ENCODE peak calls at places on chromosomes 5 and 9, in six cellular contexts. J, V, O, H, P and B are unnamed samples.

GRCh38 chr5:141373673-141374317 is at the start of gene PCDHGA6:
- DNase-seq in O (no peak), P (no peak), J (no peak), H (no peak), V (no peak), B (no peak)

GRCh38 chr5:78591227-78591626 is 57.3 kb downstream of the LHFPL2 start:
- DNase-seq in H (no peak), V (no peak), J (peak; percentile 54), P (no peak), O (no peak), B (no peak)

GRCh38 chr5:89878140-89878570 is 531.4 kb downstream of the CETN3 start:
- DNase-seq in J (peak; percentile 6), O (no peak), V (peak; percentile 7), H (no peak), P (no peak), B (no peak)

GRCh38 chr9:14399736-14400657 is 86.1 kb upstream of the NFIB start:
- DNase-seq in H (no peak), O (no peak), P (no peak), J (no peak), V (no peak), B (no peak)

GRCh38 chr5:136166909-136167308 is 26.1 kb downstream of the SMIM32 start:
- DNase-seq in O (no peak), V (no peak), J (no peak), P (no peak), H (peak; percentile 21), B (no peak)

GRCh38 chr5:37619353-37619752 is 220.5 kb downstream of the GDNF start:
- DNase-seq in H (no peak), O (no peak), J (no peak), V (no peak), P (no peak), B (no peak)

GRCh38 chr5:178385472-178385853 is 152.9 kb upstream of the PHYKPL start:
- DNase-seq in P (no peak), V (no peak), H (no peak), O (no peak), J (no peak), B (no peak)

GRCh38 chr9:77856615-77857014 is 175.0 kb downstream of the GNAQ start:
- DNase-seq in P (no peak), O (no peak), H (no peak), J (no peak), V (no peak), B (no peak)

GRCh38 chr5:27821681-27822080 is 783.3 kb upstream of the CDH9 start:
- DNase-seq in P (no peak), O (no peak), H (no peak), V (no peak), J (no peak), B (no peak)

GRCh38 chr9:94639045-94639995 is at the start of gene FBP1:
- DNase-seq in V (no peak), J (no peak), O (no peak), P (peak; percentile 42), H (no peak), B (peak; percentile 33)

GRCh38 chr5:34586117-34586885 is 69.8 kb upstream of the RAI14 start:
- DNase-seq in J (peak; percentile 73), V (peak; percentile 33), O (no peak), H (no peak), P (no peak), B (no peak)

GRCh38 chr5:73948720-73949119 is 322.7 kb downstream of the ARHGEF28 start:
- DNase-seq in P (no peak), O (no peak), V (no peak), J (no peak), H (no peak), B (no peak)

GRCh38 chr5:172180936-172181335 is 7.1 kb downstream of the STK10 start:
- DNase-seq in O (no peak), J (no peak), H (no peak), P (no peak), V (no peak), B (no peak)

GRCh38 chr5:176877793-176878331 is 21.3 kb downstream of the HK3 start:
- DNase-seq in O (no peak), H (no peak), P (no peak), J (no peak), V (no peak), B (no peak)

GRCh38 chr5:150066901-150067396 is 19.4 kb downstream of the CSF1R start:
- DNase-seq in V (no peak), P (no peak), O (no peak), H (no peak), J (no peak), B (no peak)

GRCh38 chr9:119458068-119458467 is 88.8 kb upstream of the BRINP1 start:
- DNase-seq in H (no peak), O (no peak), J (no peak), P (no peak), V (no peak), B (no peak)

GRCh38 chr5:172849636-172850453 is 15.8 kb downstream of the ERGIC1 start:
- DNase-seq in P (no peak), V (no peak), H (peak; percentile 52), O (no peak), J (no peak), B (no peak)

GRCh38 chr5:180208038-180208434 is 975 bp downstream of the RASGEF1C start:
- DNase-seq in J (no peak), O (no peak), P (no peak), V (no peak), H (no peak), B (no peak)

GRCh38 chr5:180206993-180207392 is 2.0 kb downstream of the RASGEF1C start:
- DNase-seq in J (no peak), H (no peak), O (no peak), P (no peak), V (no peak), B (no peak)

GRCh38 chr5:180207593-180207992 is 1.4 kb downstream of the RASGEF1C start:
- DNase-seq in V (no peak), P (no peak), J (no peak), O (no peak), H (no peak), B (no peak)

GRCh38 chr5:180209137-180209581 is at the start of gene RASGEF1C:
- DNase-seq in H (no peak), P (peak; percentile 67), J (peak; percentile 16), V (peak; percentile 86), O (no peak), B (peak; percentile 86)

DNA sequence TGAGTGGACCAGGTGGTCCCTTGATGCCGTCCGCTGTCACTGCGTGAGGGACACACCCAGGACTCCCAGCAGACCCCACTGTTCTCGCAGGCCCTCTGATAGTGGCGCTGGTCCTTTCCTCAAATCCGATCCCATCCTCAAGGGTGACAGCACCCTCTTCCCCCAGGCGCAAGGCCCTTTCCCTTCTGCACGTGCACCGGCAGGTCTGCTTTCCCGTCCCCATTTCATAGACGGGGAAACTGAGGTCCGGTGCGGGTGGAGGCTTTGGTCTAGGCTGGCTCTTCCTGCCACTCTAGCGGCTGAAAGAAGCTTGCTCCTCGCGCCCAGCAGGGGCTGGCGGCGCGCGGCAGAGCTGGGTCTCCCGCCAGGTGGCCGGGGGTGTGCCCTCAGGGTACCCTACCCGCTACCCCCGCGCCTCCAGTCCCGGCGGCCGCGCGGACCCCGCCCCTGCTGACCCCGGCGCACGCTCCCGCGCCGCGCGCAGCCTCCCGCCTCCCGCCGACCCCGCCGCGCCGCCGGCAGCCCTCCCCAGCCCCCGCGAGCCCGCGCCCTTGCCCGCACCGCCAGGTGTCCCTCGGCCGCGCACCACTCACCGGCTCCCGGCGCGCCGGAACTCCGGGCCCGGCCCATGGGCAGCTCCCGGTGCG is 453 bp downstream of the RASGEF1C start:
- DNase-seq in V (peak; percentile 33), J (no peak), H (no peak), O (no peak), P (no peak), B (peak; percentile 44)
- TF ChIP-seq POLR2AphosphoS5 in V (no peak), J (no peak), H (no peak), O (no peak), P (no peak), B (no peak)

DNA sequence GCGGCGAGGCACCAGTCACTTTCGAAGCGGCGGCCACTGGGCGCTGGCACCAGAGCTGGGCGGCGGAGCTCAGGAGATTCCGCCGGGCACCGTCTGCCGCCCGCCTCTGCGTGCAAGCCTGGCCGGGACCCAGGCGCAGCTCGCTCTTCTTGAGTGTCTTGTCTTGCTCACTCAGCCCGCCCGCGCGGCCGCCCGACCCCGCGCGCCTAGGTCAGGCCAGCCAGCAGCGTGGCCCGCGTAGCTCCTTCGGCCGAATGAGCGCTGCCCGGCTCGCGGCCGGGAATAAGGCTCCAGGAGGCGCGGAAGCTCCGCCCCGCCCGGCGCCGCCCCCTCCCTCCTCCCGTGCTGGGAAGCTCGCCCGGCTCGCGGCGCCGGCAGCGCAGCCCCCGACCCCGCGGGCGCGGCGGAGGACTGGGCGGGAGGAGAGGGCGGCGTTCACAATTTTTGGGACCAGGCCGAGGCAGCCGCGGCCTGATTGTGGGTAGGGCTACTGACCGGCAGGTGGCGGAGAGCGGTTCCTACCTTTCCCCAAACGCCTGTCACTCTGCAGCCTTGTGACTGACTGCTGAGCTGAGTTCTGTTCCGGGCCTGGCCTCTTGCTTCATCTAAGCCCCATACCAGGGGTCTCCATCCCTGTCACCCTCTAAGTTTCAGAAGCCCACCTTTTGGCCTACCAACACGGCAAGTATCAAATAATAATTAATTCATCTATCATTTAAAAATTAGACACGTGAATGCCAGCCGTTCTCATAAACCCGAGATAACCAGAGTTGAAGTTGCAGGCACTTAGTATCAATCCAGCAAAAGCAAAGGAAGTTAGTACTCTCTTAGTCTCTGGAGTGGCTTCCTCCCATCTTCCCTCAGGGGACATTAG is at the start of gene HBEGF:
- DNase-seq in H (no peak), O (peak; percentile 78), V (peak; percentile 92), J (peak; percentile 63), P (peak; percentile 72), B (peak; percentile 72)
- TF ChIP-seq POLR2A in H (peak; percentile 62), O (peak; percentile 90), V (peak; percentile 49), J (peak; percentile 85), P (peak; percentile 46), B (no peak)

DNA sequence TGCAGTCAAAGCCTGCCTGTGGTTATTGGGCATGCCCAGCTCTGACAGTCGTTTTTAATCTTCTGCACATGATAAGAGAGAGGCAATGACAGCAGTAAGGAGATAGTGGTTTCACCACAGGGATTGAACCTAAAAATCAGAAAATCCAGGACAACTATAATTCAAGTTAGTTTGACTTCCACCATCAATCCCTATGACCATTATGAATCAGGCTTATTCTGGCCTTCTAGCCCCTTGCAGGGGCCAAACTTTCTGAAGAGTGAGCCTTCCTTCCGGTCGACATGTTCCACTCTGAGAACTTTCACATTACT is 782.9 kb upstream of the NUDT12 start:
- DNase-seq in P (no peak), V (no peak), H (no peak), O (no peak), J (no peak), B (no peak)
- TF ChIP-seq TAF1 in P (no peak), V (no peak), H (no peak), O (no peak), J (no peak), B (no peak)

GRCh38 chr5:154519375-154519774 is 41.3 kb upstream of the HAND1 start:
- DNase-seq in J (no peak), P (no peak), V (no peak), O (no peak), H (no peak), B (no peak)

GRCh38 chr5:154517181-154517580 is 39.2 kb upstream of the HAND1 start:
- DNase-seq in P (no peak), H (no peak), O (no peak), J (no peak), V (no peak), B (no peak)

GRCh38 chr5:154516475-154516874 is 38.4 kb upstream of the HAND1 start:
- DNase-seq in P (no peak), O (no peak), H (no peak), J (no peak), V (no peak), B (no peak)

GRCh38 chr5:154517781-154518437 is 39.9 kb upstream of the HAND1 start:
- DNase-seq in P (no peak), H (no peak), O (no peak), J (no peak), V (no peak), B (no peak)

GRCh38 chr5:154518438-154518867 is 40.4 kb upstream of the HAND1 start:
- DNase-seq in O (no peak), P (no peak), H (no peak), J (no peak), V (peak; percentile 69), B (no peak)
- TF ChIP-seq POLR2AphosphoS5 in O (no peak), P (no peak), H (no peak), J (no peak), V (peak; percentile 55), B (no peak)